ENCODE peak calls at places on chromosomes 16 and 17, in eight cellular contexts. P is stimulated activated CD4-positive, alpha-beta T cell treated with anti-CD3 and anti-CD28 coated beads, TNF-alpha, amount 100 ng/mL, for 48 hours; Q is GM03348; M is SW 1271; O is kidney epithelial cell; C is T-helper 9 cell; G is cardiac muscle cell; V is tibial nerve. E is an unnamed sample.

GRCh38 chr17:57605734-57606105 is 139.4 kb downstream of the CCDC182 start:
- DNase-seq in P (no peak), Q (no peak), M (no peak), O (no peak), C (no peak), G (no peak), V (no peak), E (no peak)

GRCh38 chr16:21523411-21524067 is 75.8 kb upstream of the METTL9 start:
- DNase-seq in P (no peak), Q (no peak), M (no peak), O (no peak), C (no peak), G (no peak), V (no peak), E (no peak)

GRCh38 chr16:35908942-35909341 is 2449.5 kb downstream of the TP53TG3F start:
- DNase-seq in P (no peak), Q (no peak), M (no peak), O (no peak), C (no peak), G (no peak), V (no peak), E (peak)

GRCh38 chr17:19706791-19707727 is 9.3 kb downstream of the SLC47A2 start:
- DNase-seq in P (no peak), Q (peak), M (no peak), O (no peak), C (no peak), G (no peak), V (no peak), E (no peak)

GRCh38 chr16:88759245-88759975 is 25.6 kb downstream of the PIEZO1 start:
- DNase-seq in P (no peak), Q (no peak), M (no peak), O (no peak), C (peak), G (peak), V (no peak), E (no peak)

GRCh38 chr16:53821487-53821886 is 117.5 kb downstream of the FTO start:
- DNase-seq in P (no peak), Q (peak), M (no peak), O (no peak), C (no peak), G (no peak), V (no peak), E (no peak)

GRCh38 chr16:81693047-81693446 is 86.0 kb upstream of the PLCG2 start:
- DNase-seq in P (no peak), Q (peak), M (no peak), O (no peak), C (no peak), G (no peak), V (no peak), E (no peak)

GRCh38 chr17:193841-194806 is 12.7 kb upstream of the DOC2B start:
- DNase-seq in P (no peak), Q (no peak), M (no peak), O (no peak), C (no peak), G (no peak), V (no peak), E (no peak)

GRCh38 chr17:15409721-15410247 is 57.6 kb downstream of the CDRT4 start:
- DNase-seq in P (no peak), Q (peak), M (no peak), O (peak), C (no peak), G (peak), V (peak), E (no peak)

GRCh38 chr16:72963921-72964320 is 84.0 kb downstream of the ZFHX3 start:
- DNase-seq in P (no peak), Q (no peak), M (no peak), O (no peak), C (no peak), G (peak), V (no peak), E (no peak)

E was measured in CMK.